ENCODE peak calls at places on chromosome 3, in six cellular contexts. D is IMR-90, B is uterus, N is stomach, W is tibial nerve, E is adrenal gland. O is an unnamed sample.

GRCh38 chr3:118488751-118489150 is 545.9 kb downstream of the IGSF11 start:
- DNase-seq in B (no peak), E (no peak), D (no peak), W (no peak), N (no peak), O (no peak)

GRCh38 chr3:145557405-145557804 is 603.6 kb downstream of the PLOD2 start:
- DNase-seq in D (no peak), B (no peak), N (no peak), E (no peak), W (no peak), O (no peak)

GRCh38 chr3:127791221-127791913 is 30.9 kb downstream of the MGLL start:
- DNase-seq in W (peak), E (no peak), B (no peak), D (peak), N (peak), O (no peak)

GRCh38 chr3:130761730-130762311 is 15.2 kb upstream of the PIK3R4 start:
- DNase-seq in E (no peak), N (no peak), W (no peak), D (no peak), B (no peak), O (no peak)

GRCh38 chr3:119194237-119195150 is 21.1 kb downstream of the UPK1B start:
- DNase-seq in E (no peak), W (no peak), B (no peak), N (no peak), D (peak), O (no peak)

GRCh38 chr3:126464093-126464492 is 11.6 kb downstream of the ZXDC start:
- DNase-seq in E (no peak), W (no peak), N (no peak), D (no peak), B (no peak), O (no peak)

GRCh38 chr3:14947105-14947885 is at the start of gene NR2C2:
- DNase-seq in D (peak), W (peak), E (peak), N (peak), B (peak), O (peak)

GRCh38 chr3:138950006-138950644 is 3.1 kb downstream of the FOXL2NB start:
- DNase-seq in N (no peak), D (peak), W (no peak), B (no peak), E (no peak), O (no peak)

GRCh38 chr3:57752307-57752706 is 3.8 kb upstream of the SLMAP start:
- DNase-seq in D (peak), E (no peak), N (no peak), W (no peak), B (no peak), O (no peak)

GRCh38 chr3:24119321-24119751 is 174.2 kb downstream of the NR1D2 start:
- DNase-seq in B (no peak), W (no peak), N (no peak), E (no peak), D (peak), O (no peak)

GRCh38 chr3:194906970-194907629 is 221.4 kb downstream of the FAM43A start:
- DNase-seq in W (no peak), E (no peak), B (no peak), D (no peak), N (no peak), O (no peak)

GRCh38 chr3:56119575-56120349 is 348.5 kb downstream of the ERC2 start:
- DNase-seq in D (peak), W (peak), N (no peak), B (peak), E (no peak), O (no peak)

GRCh38 chr3:10466186-10466585 is 39.2 kb downstream of the ATP2B2 start:
- DNase-seq in B (no peak), W (no peak), E (no peak), N (no peak), D (no peak), O (no peak)

GRCh38 chr3:115092220-115092791 is 54.8 kb downstream of the ZBTB20 start:
- DNase-seq in N (peak), B (peak), D (peak), W (peak), E (peak), O (peak)

GRCh38 chr3:120765830-120766511 is 23.4 kb downstream of the GTF2E1 start:
- DNase-seq in E (no peak), W (no peak), D (no peak), N (no peak), B (no peak), O (peak)

GRCh38 chr3:14925729-14926591 is 21.4 kb upstream of the NR2C2 start:
- DNase-seq in B (no peak), E (peak), N (no peak), D (peak), W (no peak), O (peak)

GRCh38 chr3:40720863-40721262 is 196.1 kb downstream of the ZNF621 start:
- DNase-seq in E (no peak), B (no peak), D (no peak), N (no peak), W (no peak), O (no peak)

GRCh38 chr3:56251343-56251945 is 216.8 kb downstream of the ERC2 start:
- DNase-seq in B (peak), D (peak), E (peak), W (no peak), N (peak), O (peak)

DNA sequence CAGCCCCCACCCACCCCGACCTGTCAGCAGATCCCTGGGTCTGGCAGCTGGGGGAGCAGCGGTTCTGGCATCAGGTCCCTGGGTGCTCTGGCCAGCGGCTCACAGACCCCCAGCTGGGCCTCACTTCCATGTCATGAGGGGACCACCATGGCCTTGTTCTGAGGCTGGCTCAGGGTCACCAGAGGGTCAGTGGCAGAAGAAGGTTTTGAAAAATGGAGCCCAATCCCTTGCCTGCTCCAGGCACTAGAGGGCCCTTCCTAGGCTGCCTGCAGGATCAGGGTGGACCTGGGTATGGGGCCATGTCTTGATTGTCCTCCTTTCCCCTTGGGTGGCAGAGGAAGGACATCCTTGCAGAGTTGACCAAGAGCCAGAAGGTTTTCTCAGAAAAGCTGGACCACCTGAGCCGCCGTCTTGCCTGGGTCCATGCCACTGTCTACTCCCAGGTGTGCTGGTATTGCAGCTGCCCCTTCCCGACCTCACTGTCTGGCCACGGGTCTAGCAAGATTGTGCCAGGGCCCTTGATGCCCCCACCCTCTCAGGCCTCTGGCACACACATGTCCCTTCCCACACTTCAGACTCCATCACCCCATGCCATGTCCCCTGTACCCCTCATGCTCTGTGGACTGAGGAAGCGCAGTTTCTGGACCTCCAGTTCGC is 12.9 kb downstream of the AMIGO3 start:
- DNase-seq in N (no peak), B (no peak), D (no peak), E (no peak), W (no peak), O (no peak)
- TF ChIP-seq POLR2A in N (no peak), B (no peak), D (no peak), E (no peak), W (no peak), O (no peak)

DNA sequence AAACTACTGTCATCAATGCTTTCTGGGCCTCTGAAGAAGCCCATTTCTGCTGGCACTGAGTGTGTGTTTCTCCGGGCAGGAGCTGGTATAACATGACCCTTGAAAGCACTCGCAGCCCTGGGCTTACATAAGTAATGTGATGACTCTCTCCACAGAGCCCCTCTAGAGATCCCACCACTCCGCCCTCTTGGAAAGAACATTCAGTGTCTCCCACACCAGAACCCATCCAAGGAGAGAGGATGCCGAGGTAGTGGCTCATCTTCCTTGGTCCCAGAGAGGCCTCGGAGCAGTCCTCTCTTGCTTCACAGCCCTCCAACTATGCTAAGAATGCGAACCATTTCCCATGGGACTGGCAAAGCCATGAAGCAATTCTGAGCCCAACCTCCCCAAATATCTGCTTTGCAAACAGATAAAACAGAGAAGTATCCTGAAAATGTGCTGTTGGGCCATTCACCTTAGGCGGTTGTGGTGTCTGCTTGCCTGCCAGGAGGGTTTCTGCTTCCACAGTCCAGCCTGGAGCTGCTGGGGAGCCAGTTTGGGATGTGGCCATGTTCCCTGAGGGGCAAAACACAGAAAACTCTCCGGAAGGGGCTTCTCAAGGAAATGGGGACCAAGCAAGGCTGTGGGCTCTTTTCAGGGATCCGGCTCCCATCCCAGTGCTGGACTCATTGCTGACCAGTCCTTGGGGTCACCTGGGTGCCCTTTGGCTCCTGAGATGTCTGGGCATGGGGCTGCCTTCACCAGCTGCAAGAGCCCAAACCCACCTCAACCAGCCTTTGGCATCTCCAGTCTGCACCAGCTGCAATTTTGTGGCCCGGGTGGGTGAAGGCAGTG is 47.3 kb downstream of the AMOTL2 start:
- DNase-seq in W (peak), E (peak), N (no peak), B (peak), D (peak), O (no peak)
- TF ChIP-seq POLR2A in W (no peak), E (no peak), N (no peak), B (no peak), D (no peak), O (no peak)

GRCh38 chr3:45683417-45684326 is 5.5 kb upstream of the SACM1L start:
- DNase-seq in E (no peak), D (no peak), B (no peak), W (no peak), N (no peak), O (no peak)
- TF ChIP-seq POLR2A in E (no peak), D (no peak), B (no peak), W (no peak), N (no peak), O (no peak)

DNA sequence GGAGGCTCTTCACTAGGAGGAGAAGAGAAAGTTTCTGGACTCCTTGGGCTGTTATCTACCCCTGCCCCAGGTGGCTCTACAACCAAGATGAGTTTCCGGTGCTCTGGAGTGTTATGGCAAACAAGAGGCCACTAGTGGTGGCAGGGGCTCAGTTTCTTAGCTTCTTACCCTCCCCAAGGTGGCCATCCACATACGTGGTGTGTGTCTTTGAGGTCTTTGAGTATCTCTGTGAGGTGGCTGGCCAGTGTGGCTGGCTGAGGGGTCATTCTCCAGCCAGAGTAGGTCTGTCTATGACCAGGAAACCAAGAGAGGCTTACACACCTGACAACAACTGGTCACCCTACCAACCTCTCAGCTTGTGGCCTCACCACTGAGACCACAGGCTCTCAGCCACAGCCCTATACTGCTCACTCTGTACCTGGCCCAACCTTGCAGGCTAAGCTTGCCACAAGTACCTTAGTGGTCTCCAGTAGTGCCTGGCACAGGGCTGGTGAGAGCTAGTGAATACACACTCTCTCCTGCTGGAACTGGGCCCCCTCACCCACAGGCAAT is 5.0 kb downstream of the HEMK1 start:
- DNase-seq in N (no peak), D (no peak), B (no peak), E (no peak), W (no peak), O (no peak)
- TF ChIP-seq POLR2A in N (no peak), D (no peak), B (no peak), E (no peak), W (no peak), O (no peak)

DNA sequence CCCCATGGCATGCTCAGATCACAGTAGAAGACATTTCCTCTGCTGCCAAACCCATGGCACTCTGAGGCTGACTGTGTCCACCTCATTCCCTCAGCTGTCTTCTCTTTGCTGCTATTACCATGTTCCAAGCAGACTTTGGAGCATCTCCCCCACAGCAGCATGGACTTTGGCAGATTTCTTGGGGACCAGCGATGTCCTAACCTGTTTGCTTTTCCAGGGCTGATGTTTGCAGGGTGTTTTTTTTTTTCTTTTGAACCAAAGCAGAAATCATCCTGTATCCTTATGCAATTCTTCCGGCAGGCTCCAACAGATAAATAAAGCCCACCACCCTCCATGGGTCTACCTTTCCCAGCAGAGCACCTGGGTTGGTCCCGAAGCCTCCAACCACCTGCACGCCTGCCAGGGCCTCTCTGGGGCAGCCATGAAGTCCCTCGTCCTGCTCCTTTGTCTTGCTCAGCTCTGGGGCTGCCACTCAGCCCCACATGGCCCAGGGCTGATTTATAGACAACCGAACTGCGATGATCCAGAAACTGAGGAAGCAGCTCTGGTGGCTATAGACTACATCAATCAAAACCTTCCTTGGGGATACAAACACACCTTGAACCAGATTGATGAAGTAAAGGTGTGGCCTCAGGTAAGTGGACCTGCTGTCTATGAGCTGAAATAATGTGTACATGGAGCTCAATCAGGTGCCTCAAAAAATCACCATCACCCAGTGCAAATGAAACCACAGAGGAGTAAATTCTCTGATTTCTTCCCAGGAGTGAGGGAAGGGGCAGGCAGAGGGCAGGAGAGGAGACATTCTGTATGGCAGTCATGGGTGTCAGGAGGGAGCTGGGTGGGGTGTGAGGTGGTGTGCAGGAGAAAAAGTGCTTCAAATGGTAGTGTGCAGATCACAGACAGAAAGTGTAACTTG is at the start of gene AHSG:
- DNase-seq in E (no peak), N (no peak), B (no peak), W (no peak), D (no peak), O (no peak)
- TF ChIP-seq POLR2A in E (no peak), N (no peak), B (no peak), W (no peak), D (no peak), O (no peak)

O was measured in erythroblast.